ENCODE peak calls at places on chromosomes 13 and 19, in six cellular contexts. S is tibial artery; Y is GM23248; W is fibroblast of lung; F is right lobe of liver; N is CD8-positive, alpha-beta memory T cell. C is an unnamed sample.

GRCh38 chr19:30391554-30392551 is 19.7 kb downstream of the ZNF536 start:
- DNase-seq in S (no peak), Y (no peak), W (no peak), F (no peak), N (no peak), C (no peak)

GRCh38 chr13:26919311-26919710 is 158.7 kb upstream of the GPR12 start:
- DNase-seq in S (no peak), Y (peak; percentile 6), W (no peak), F (no peak), N (no peak), C (no peak)

GRCh38 chr19:7917292-7918061 is 2.7 kb upstream of the SNAPC2 start:
- DNase-seq in S (no peak), Y (peak; percentile 88), W (peak; percentile 61), F (peak; percentile 65), N (peak; percentile 49), C (no peak)

GRCh38 chr13:75550159-75550567 is 572 bp downstream of the UCHL3 start:
- DNase-seq in S (no peak), Y (peak; percentile 91), W (peak; percentile 57), F (peak; percentile 29), N (peak; percentile 12), C (no peak)

GRCh38 chr13:44292545-44292944 is 81.1 kb upstream of the SERP2 start:
- DNase-seq in S (no peak), Y (peak; percentile 21), W (no peak), F (no peak), N (no peak), C (no peak)

GRCh38 chr19:1430201-1430621 is 8.0 kb upstream of the RPS15 start:
- DNase-seq in S (no peak), Y (no peak), W (no peak), F (no peak), N (no peak), C (no peak)

GRCh38 chr19:12939292-12939606 is 840 bp downstream of the CALR start:
- DNase-seq in S (no peak), Y (peak; percentile 90), W (peak; percentile 42), F (no peak), N (no peak), C (peak; percentile 78)

GRCh38 chr13:90272356-90272755 is 1075.1 kb upstream of the MIR17HG start:
- DNase-seq in S (no peak), Y (peak; percentile 46), W (peak; percentile 26), F (no peak), N (no peak), C (no peak)

GRCh38 chr13:97114696-97115095 is 107.4 kb upstream of the MBNL2 start:
- DNase-seq in S (no peak), Y (no peak), W (no peak), F (no peak), N (no peak), C (no peak)

GRCh38 chr13:44921931-44922758 is 67.1 kb downstream of the NUFIP1 start:
- DNase-seq in S (peak; percentile 81), Y (peak; percentile 95), W (peak; percentile 100), F (no peak), N (no peak), C (peak; percentile 79)

GRCh38 chr19:46471116-46471733 is at the start of gene PNMA8A:
- DNase-seq in S (peak; percentile 80), Y (peak; percentile 84), W (peak; percentile 63), F (peak; percentile 47), N (peak; percentile 38), C (peak; percentile 86)

GRCh38 chr19:46610851-46611770 is 10.0 kb downstream of the CALM3 start:
- DNase-seq in S (no peak), Y (no peak), W (peak; percentile 25), F (no peak), N (peak; percentile 58), C (peak; percentile 56)

GRCh38 chr19:5926641-5927438 is 12.8 kb downstream of the CAPS start:
- DNase-seq in S (peak; percentile 76), Y (peak; percentile 94), W (peak; percentile 64), F (no peak), N (no peak), C (peak; percentile 90)

GRCh38 chr19:5927439-5927821 is 13.4 kb downstream of the CAPS start:
- DNase-seq in S (no peak), Y (peak; percentile 21), W (no peak), F (no peak), N (no peak), C (no peak)

GRCh38 chr19:5929179-5929578 is 15.1 kb downstream of the CAPS start:
- DNase-seq in S (no peak), Y (no peak), W (no peak), F (no peak), N (no peak), C (no peak)

GRCh38 chr19:5923356-5923755 is 9.3 kb downstream of the CAPS start:
- DNase-seq in S (no peak), Y (no peak), W (no peak), F (no peak), N (no peak), C (no peak)

GRCh38 chr19:5925830-5926459 is 11.9 kb downstream of the CAPS start:
- DNase-seq in S (no peak), Y (no peak), W (no peak), F (no peak), N (no peak), C (no peak)
- H3K27ac ChIP-seq in S (peak overlapping the region; percentile 75), Y (peak overlapping the region; percentile 89), W (peak overlapping the region; percentile 77), F (no peak overlapping the region), N (no peak overlapping the region), C (peak overlapping the region; percentile 79)

GRCh38 chr19:5696196-5697021 is 6.3 kb downstream of the RPL36 start:
- DNase-seq in S (no peak), Y (no peak), W (no peak), F (no peak), N (no peak), C (peak; percentile 65)

GRCh38 chr19:5694952-5695648 is 5.0 kb downstream of the RPL36 start:
- DNase-seq in S (no peak), Y (no peak), W (no peak), F (no peak), N (no peak), C (peak; percentile 61)

GRCh38 chr19:5697022-5697889 is 7.2 kb downstream of the RPL36 start:
- DNase-seq in S (no peak), Y (no peak), W (no peak), F (no peak), N (no peak), C (peak; percentile 66)

GRCh38 chr19:5694167-5694951 is 4.3 kb downstream of the RPL36 start:
- DNase-seq in S (no peak), Y (no peak), W (no peak), F (no peak), N (no peak), C (peak; percentile 65)

GRCh38 chr19:5695649-5696195 is 5.6 kb downstream of the RPL36 start:
- DNase-seq in S (no peak), Y (no peak), W (no peak), F (no peak), N (no peak), C (peak; percentile 61)
- H3K4me1 ChIP-seq in S (peaks cover 29% of the 10 kb centered on the region), Y (no peaks in the 10 kb centered on the region), W (peaks cover 2% of the 10 kb centered on the region), F (no peaks in the 10 kb centered on the region), N (peaks cover 10% of the 10 kb centered on the region), C (no peaks in the 10 kb centered on the region)

GRCh38 chr13:46173656-46174055 is 8.3 kb downstream of the LCP1 start:
- DNase-seq in S (no peak), Y (no peak), W (no peak), F (no peak), N (no peak), C (no peak)

GRCh38 chr13:46179576-46180368 is 2.2 kb downstream of the LCP1 start:
- DNase-seq in S (peak; percentile 70), Y (no peak), W (no peak), F (peak; percentile 54), N (peak; percentile 82), C (no peak)

GRCh38 chr13:46178821-46179220 is 3.2 kb downstream of the LCP1 start:
- DNase-seq in S (no peak), Y (no peak), W (no peak), F (no peak), N (no peak), C (no peak)

GRCh38 chr13:46178143-46178542 is 3.8 kb downstream of the LCP1 start:
- DNase-seq in S (no peak), Y (no peak), W (no peak), F (no peak), N (no peak), C (no peak)

GRCh38 chr13:46176756-46177155 is 5.2 kb downstream of the LCP1 start:
- DNase-seq in S (peak; percentile 31), Y (no peak), W (no peak), F (no peak), N (no peak), C (no peak)
- H3K27ac ChIP-seq in S (no peak overlapping the region), Y (no peak overlapping the region), W (no peak overlapping the region), F (no peak overlapping the region), N (no peak overlapping the region), C (no peak overlapping the region)

GRCh38 chr19:50362030-50362412 is 3.4 kb downstream of the NAPSA start:
- DNase-seq in S (no peak), Y (no peak), W (no peak), F (no peak), N (no peak), C (no peak)

GRCh38 chr19:50365434-50366306 is at the start of gene NAPSA:
- DNase-seq in S (no peak), Y (no peak), W (no peak), F (no peak), N (no peak), C (no peak)

GRCh38 chr19:50359432-50359818 is 6.0 kb downstream of the NAPSA start:
- DNase-seq in S (no peak), Y (no peak), W (no peak), F (no peak), N (no peak), C (no peak)

GRCh38 chr19:50361290-50362029 is 4.0 kb downstream of the NAPSA start:
- DNase-seq in S (no peak), Y (peak; percentile 27), W (no peak), F (no peak), N (no peak), C (no peak)

GRCh38 chr19:50362656-50363424 is 2.6 kb downstream of the NAPSA start:
- DNase-seq in S (no peak), Y (no peak), W (no peak), F (no peak), N (no peak), C (no peak)
- H3K4me1 ChIP-seq in S (peaks cover 10% of the 10 kb centered on the region), Y (no peaks in the 10 kb centered on the region), W (no peaks in the 10 kb centered on the region), F (no peaks in the 10 kb centered on the region), N (peaks cover 49% of the 10 kb centered on the region), C (peaks cover 12% of the 10 kb centered on the region)

GRCh38 chr19:16088351-16088984 is 12.2 kb downstream of the TPM4 start:
- DNase-seq in S (no peak), Y (no peak), W (peak; percentile 69), F (no peak), N (no peak), C (peak; percentile 73)

GRCh38 chr19:16087940-16088339 is 11.6 kb downstream of the TPM4 start:
- DNase-seq in S (no peak), Y (no peak), W (no peak), F (no peak), N (no peak), C (no peak)

GRCh38 chr19:16085115-16085514 is 8.8 kb downstream of the TPM4 start:
- DNase-seq in S (no peak), Y (peak; percentile 53), W (peak; percentile 45), F (no peak), N (no peak), C (no peak)

GRCh38 chr19:16091546-16092475 is 15.5 kb downstream of the TPM4 start:
- DNase-seq in S (no peak), Y (no peak), W (no peak), F (no peak), N (no peak), C (no peak)

GRCh38 chr19:16088985-16089846 is 12.9 kb downstream of the TPM4 start:
- DNase-seq in S (no peak), Y (no peak), W (no peak), F (no peak), N (no peak), C (no peak)
- H3K27ac ChIP-seq in S (peak overlapping the region; percentile 32), Y (peak overlapping the region; percentile 7), W (no peak overlapping the region), F (no peak overlapping the region), N (no peak overlapping the region), C (peak overlapping the region; percentile 99)

GRCh38 chr19:18842166-18842565 is 10.4 kb downstream of the UPF1 start:
- DNase-seq in S (no peak), Y (no peak), W (no peak), F (no peak), N (no peak), C (no peak)
- H3K4me1 ChIP-seq in S (peaks cover 59% of the 10 kb centered on the region), Y (peaks cover 21% of the 10 kb centered on the region), W (peaks cover 16% of the 10 kb centered on the region), F (no peaks in the 10 kb centered on the region), N (peaks cover 87% of the 10 kb centered on the region), C (peaks cover 78% of the 10 kb centered on the region)